ENCODE peak calls at places on chromosome 11, in four cellular contexts. Y is HEK293T, U is K562, W is GM12878. Z is an unnamed sample.

GRCh38 chr11:65708451-65708850 is 3.6 kb upstream of the KAT5 start:
- DNase-seq in Y (no peak), W (no peak), U (no peak), Z (no peak)

GRCh38 chr11:2092956-2093412 is 46.2 kb downstream of the IGF2 start:
- DNase-seq in W (no peak), Y (no peak), U (no peak), Z (no peak)

GRCh38 chr11:1232328-1233321 is 9.8 kb downstream of the MUC5B start:
- DNase-seq in W (no peak), Y (no peak), U (no peak), Z (no peak)

GRCh38 chr11:2302280-2302843 is 549 bp downstream of the TSPAN32 start:
- DNase-seq in W (no peak), Y (no peak), U (peak; percentile 53), Z (no peak)

GRCh38 chr11:114066046-114066648 is 6.6 kb downstream of the ZBTB16 start:
- DNase-seq in U (no peak), Y (no peak), W (no peak), Z (no peak)

GRCh38 chr11:36065436-36065835 is 121.6 kb downstream of the LDLRAD3 start:
- DNase-seq in W (no peak), Y (no peak), U (no peak), Z (no peak)

GRCh38 chr11:102763440-102763839 is 17.0 kb downstream of the MMP10 start:
- DNase-seq in Y (no peak), W (no peak), U (no peak), Z (no peak)

GRCh38 chr11:104538313-104538712 is 359.9 kb downstream of the CASP12 start:
- DNase-seq in U (no peak), W (no peak), Y (no peak), Z (no peak)

GRCh38 chr11:12592283-12592682 is 81.9 kb upstream of the TEAD1 start:
- DNase-seq in Y (no peak), U (no peak), W (no peak), Z (no peak)

GRCh38 chr11:98040061-98040808 is 980.5 kb upstream of the CNTN5 start:
- DNase-seq in W (no peak), Y (no peak), U (no peak), Z (no peak)

GRCh38 chr11:1812801-1813200 is 22.0 kb upstream of the SYT8 start:
- DNase-seq in Y (no peak), W (no peak), U (no peak), Z (no peak)

GRCh38 chr11:115433376-115433775 is 70.8 kb downstream of the CADM1 start:
- DNase-seq in Y (no peak), W (no peak), U (no peak), Z (no peak)

GRCh38 chr11:45163956-45164575 is 17.6 kb downstream of the PRDM11 start:
- DNase-seq in W (no peak), Y (no peak), U (no peak), Z (no peak)

GRCh38 chr11:59783632-59784090 is 26.9 kb downstream of the MRPL16 start:
- DNase-seq in U (no peak), Y (no peak), W (no peak), Z (no peak)

GRCh38 chr11:96254087-96254486 is 88.9 kb downstream of the MAML2 start:
- DNase-seq in W (peak; percentile 91), U (no peak), Y (no peak), Z (peak; percentile 52)

GRCh38 chr11:15775797-15776196 is 580.5 kb downstream of the SOX6 start:
- DNase-seq in W (no peak), U (no peak), Y (no peak), Z (no peak)

GRCh38 chr11:78347956-78348355 is 69.7 kb downstream of the GAB2 start:
- DNase-seq in U (no peak), Y (no peak), W (no peak), Z (no peak)

GRCh38 chr11:69526453-69526810 is 45.0 kb downstream of the LINC01488 start:
- DNase-seq in U (no peak), W (no peak), Y (no peak), Z (no peak)

GRCh38 chr11:60788401-60789110 is 3.4 kb downstream of the MS4A10 start:
- DNase-seq in Y (no peak), U (no peak), W (no peak), Z (no peak)

GRCh38 chr11:96263361-96263763 is 79.6 kb downstream of the MAML2 start:
- DNase-seq in Y (no peak), W (no peak), U (no peak), Z (peak; percentile 14)

GRCh38 chr11:128483211-128483788 is 104.1 kb downstream of the ETS1 start:
- DNase-seq in U (no peak), Y (no peak), W (peak; percentile 79), Z (no peak)

GRCh38 chr11:69053169-69053477 is 4.4 kb downstream of the TPCN2 start:
- DNase-seq in U (no peak), Y (no peak), W (no peak), Z (no peak)

GRCh38 chr11:87030458-87031054 is 7.2 kb upstream of the TMEM135 start:
- DNase-seq in Y (no peak), W (no peak), U (no peak), Z (peak; percentile 29)

GRCh38 chr11:127994736-127995135 is 592.6 kb downstream of the ETS1 start:
- DNase-seq in Y (no peak), W (no peak), U (no peak), Z (no peak)

GRCh38 chr11:87127131-87127530 is 89.4 kb downstream of the TMEM135 start:
- DNase-seq in W (no peak), U (no peak), Y (peak; percentile 6), Z (no peak)

GRCh38 chr11:118908931-118909618 is 16.7 kb downstream of the BCL9L start:
- DNase-seq in U (no peak), W (no peak), Y (peak; percentile 61), Z (no peak)

GRCh38 chr11:118907051-118907748 is 18.5 kb downstream of the BCL9L start:
- DNase-seq in U (peak; percentile 80), W (peak; percentile 61), Y (peak; percentile 86), Z (peak; percentile 73)

GRCh38 chr11:118907749-118908106 is 18.0 kb downstream of the BCL9L start:
- DNase-seq in U (no peak), W (no peak), Y (no peak), Z (no peak)

GRCh38 chr11:118909619-118910308 is 16.0 kb downstream of the BCL9L start:
- DNase-seq in W (no peak), Y (no peak), U (no peak), Z (no peak)

DNA sequence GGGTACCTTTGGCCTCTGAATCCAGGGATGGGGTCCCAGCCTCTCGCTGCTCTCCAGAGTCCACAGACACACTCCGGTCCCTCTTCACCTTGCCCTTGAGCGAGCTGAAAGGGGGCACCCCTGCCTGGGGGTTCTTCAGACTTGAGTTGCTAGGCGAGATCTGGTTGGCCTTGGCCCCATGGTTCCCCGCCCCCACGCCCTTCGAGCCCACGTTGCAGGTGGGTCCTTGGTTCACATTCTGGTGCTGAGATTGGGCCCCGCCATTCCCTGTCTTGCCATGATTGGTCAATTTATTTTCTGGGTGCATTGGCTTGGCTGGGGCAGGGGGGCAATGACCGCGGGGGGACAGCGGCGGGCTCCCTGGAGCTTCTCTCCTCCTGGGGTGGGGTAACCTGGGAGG is 17.5 kb downstream of the BCL9L start:
- DNase-seq in W (no peak), Y (no peak), U (no peak), Z (no peak)
- TF ChIP-seq FOXK2 in W (no peak), Y (no peak), U (no peak), Z (no peak)

GRCh38 chr11:18490319-18490718 is 34.7 kb downstream of the LDHAL6A start:
- DNase-seq in W (no peak), U (no peak), Y (no peak), Z (no peak)
- TF ChIP-seq SP1 in W (no peak), U (no peak), Y (no peak), Z (no peak)

GRCh38 chr11:11381471-11382100 is 28.5 kb upstream of the CSNK2A3 start:
- DNase-seq in W (no peak), U (no peak), Y (no peak), Z (no peak)
- TF ChIP-seq FOXK2 in W (no peak), U (no peak), Y (no peak), Z (no peak)

DNA sequence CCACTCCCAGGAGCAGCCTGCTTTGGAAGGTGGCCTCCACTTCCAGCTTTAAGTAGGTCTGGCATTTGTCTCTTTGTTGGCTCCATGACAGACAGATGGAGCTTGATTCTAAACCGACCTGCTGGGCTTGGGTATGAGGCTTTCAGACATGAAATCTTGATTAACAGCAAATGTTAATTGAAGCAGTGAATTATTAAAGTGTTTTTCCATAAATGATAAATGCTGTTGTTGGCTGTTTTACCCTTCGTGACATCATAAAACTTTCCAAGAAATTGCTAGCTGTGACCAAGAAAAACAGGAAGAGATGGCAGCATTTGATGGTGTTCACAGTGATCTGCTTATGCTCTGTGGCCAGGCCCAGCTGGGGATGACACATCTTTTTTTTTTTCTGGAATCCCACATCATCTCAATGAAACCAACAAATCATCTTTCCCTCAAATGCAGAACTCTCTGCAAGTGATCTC is 66.1 kb downstream of the RBMXL2 start:
- DNase-seq in Y (no peak), W (no peak), U (no peak), Z (no peak)
- TF ChIP-seq SP1 in Y (no peak), W (no peak), U (no peak), Z (no peak)

GRCh38 chr11:74678041-74678440 is 53.2 kb downstream of the CHRDL2 start:
- DNase-seq in W (no peak), Y (no peak), U (no peak), Z (no peak)

GRCh38 chr11:74678591-74679512 is 52.4 kb downstream of the CHRDL2 start:
- DNase-seq in W (no peak), Y (no peak), U (peak; percentile 49), Z (no peak)

GRCh38 chr11:74675761-74676160 is 55.5 kb downstream of the CHRDL2 start:
- DNase-seq in Y (no peak), U (no peak), W (no peak), Z (no peak)

GRCh38 chr11:74676596-74676995 is 54.6 kb downstream of the CHRDL2 start:
- DNase-seq in W (no peak), Y (no peak), U (no peak), Z (no peak)

DNA sequence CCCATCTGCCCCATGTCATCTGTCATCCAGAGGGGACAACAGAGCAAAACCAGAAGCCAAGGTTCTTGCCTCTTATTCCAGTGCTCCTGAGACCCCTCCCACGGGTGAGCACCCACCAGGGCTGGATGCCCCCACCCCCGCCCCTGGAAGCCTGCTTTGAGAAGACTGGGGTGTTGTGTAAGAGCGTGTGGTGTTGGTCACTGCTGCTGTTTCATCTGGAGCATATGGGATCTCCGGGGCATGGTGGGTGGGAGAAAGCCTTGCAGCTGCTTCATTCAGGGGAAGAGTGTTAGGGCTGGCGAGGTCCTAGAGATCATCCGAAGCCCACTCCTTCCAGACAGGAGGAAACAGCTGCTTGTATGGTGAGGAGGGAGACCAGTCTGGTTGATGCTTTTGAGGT is 54.1 kb downstream of the CHRDL2 start:
- DNase-seq in Y (no peak), W (no peak), U (no peak), Z (no peak)
- TF ChIP-seq FOXK2 in Y (no peak), W (no peak), U (no peak), Z (no peak)

DNA sequence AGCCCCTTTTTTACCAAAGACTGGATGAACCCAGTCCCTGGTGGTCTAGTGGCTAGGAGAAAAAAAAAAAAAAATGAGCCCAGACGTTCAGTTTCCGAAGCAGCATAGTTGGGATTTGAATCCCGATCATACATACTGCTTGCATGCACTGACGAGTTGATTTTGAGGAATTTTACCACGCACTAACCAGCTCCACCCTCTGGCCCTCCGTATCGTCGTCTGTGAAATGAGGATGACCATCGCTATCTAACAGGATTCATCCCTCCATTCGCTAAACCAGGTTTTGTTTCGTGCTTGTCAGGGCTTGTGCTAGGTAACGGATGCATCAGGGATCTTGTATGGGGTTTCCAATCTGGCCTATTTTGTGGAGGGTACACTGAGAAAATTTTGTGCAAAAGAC is 774 bp downstream of the PTS start:
- DNase-seq in U (peak; percentile 38), Y (peak; percentile 12), W (no peak), Z (no peak)
- TF ChIP-seq SP1 in U (no peak), Y (no peak), W (no peak), Z (no peak)

Z was measured in HepG2.